ENCODE peak calls at places on chromosomes 7 and 10, in six cellular contexts. F is HCT116; X is stimulated activated CD8-positive, alpha-beta memory T cell treated with anti-CD3 and anti-CD28 coated beads, Interleukin-15, amount 100 ng/mL, for 48 hours; Y is stimulated activated CD4-positive, alpha-beta T cell treated with anti-CD3 and anti-CD28 coated beads, Interleukin-1b, Interleukin-23, amount 100 ng/mL, for 24 hours; C is PC-9; L is OCI-LY7. V is an unnamed sample.

GRCh38 chr7:46759711-46760480 is 822.0 kb downstream of the TNS3 start:
- DNase-seq in C (no peak), F (no peak), L (no peak), X (no peak), Y (no peak), V (no peak)

GRCh38 chr7:169165-169853 is 23.1 kb upstream of the FAM20C start:
- DNase-seq in F (no peak), Y (no peak), C (no peak), X (no peak), L (no peak), V (no peak)

GRCh38 chr10:5547934-5548660 is 23.3 kb downstream of the CALML3 start:
- DNase-seq in F (peak), C (peak), X (no peak), Y (no peak), L (no peak), V (no peak)

GRCh38 chr7:143492043-143492471 is 14.4 kb downstream of the TAS2R41 start:
- DNase-seq in X (no peak), Y (no peak), F (peak), C (no peak), L (no peak), V (no peak)

GRCh38 chr7:112939589-112940313 is 146.9 kb downstream of the GPR85 start:
- DNase-seq in X (peak), Y (peak), F (peak), L (peak), C (peak), V (peak)

GRCh38 chr10:24249829-24250415 is 41.0 kb downstream of the KIAA1217 start:
- DNase-seq in F (no peak), L (no peak), C (no peak), Y (no peak), X (no peak), V (peak)

GRCh38 chr10:35384265-35384868 is 48.1 kb downstream of the CCNY start:
- DNase-seq in X (no peak), L (no peak), Y (no peak), C (no peak), F (no peak), V (no peak)

GRCh38 chr10:71399946-71400345 is 3.2 kb downstream of the CDH23 start:
- DNase-seq in F (no peak), L (no peak), C (no peak), X (no peak), Y (no peak), V (no peak)

GRCh38 chr7:155798673-155799439 is 13.4 kb downstream of the SHH start:
- DNase-seq in L (no peak), F (no peak), X (no peak), Y (no peak), C (no peak), V (no peak)

GRCh38 chr10:93816123-93816747 is 58.5 kb downstream of the LGI1 start:
- DNase-seq in L (peak), C (peak), X (no peak), Y (peak), F (peak), V (peak)

GRCh38 chr7:132045481-132045980 is 489.1 kb upstream of the PODXL start:
- DNase-seq in X (no peak), Y (no peak), C (no peak), F (no peak), L (no peak), V (no peak)

GRCh38 chr10:71520042-71520441 is 123.3 kb downstream of the CDH23 start:
- DNase-seq in X (no peak), Y (no peak), L (no peak), F (no peak), C (no peak), V (no peak)

GRCh38 chr7:147023390-147023914 is 906.9 kb downstream of the CNTNAP2 start:
- DNase-seq in C (no peak), Y (no peak), F (no peak), L (no peak), X (no peak), V (no peak)

GRCh38 chr10:3132036-3133025 is 40.3 kb downstream of the PITRM1 start:
- DNase-seq in C (no peak), X (no peak), F (no peak), Y (no peak), L (no peak), V (no peak)

GRCh38 chr7:155428171-155428834 is 29.6 kb upstream of the EN2 start:
- DNase-seq in F (no peak), C (no peak), X (no peak), Y (no peak), L (no peak), V (no peak)

GRCh38 chr10:26737730-26738129 is 40.2 kb downstream of the PDSS1 start:
- DNase-seq in Y (no peak), C (no peak), F (no peak), X (no peak), L (peak), V (no peak)

GRCh38 chr10:58696736-58697135 is 184.1 kb downstream of the BICC1 start:
- DNase-seq in L (no peak), F (no peak), X (no peak), Y (no peak), C (no peak), V (no peak)

GRCh38 chr10:86591436-86591835 is 62.9 kb upstream of the OPN4 start:
- DNase-seq in X (no peak), C (no peak), Y (no peak), F (no peak), L (no peak), V (no peak)

GRCh38 chr10:132520147-132520811 is 17.3 kb upstream of the INPP5A start:
- DNase-seq in X (no peak), L (no peak), F (no peak), C (no peak), Y (no peak), V (peak)

GRCh38 chr10:8998751-8999150 is 944.3 kb downstream of the GATA3 start:
- DNase-seq in F (no peak), L (no peak), X (no peak), Y (no peak), C (no peak), V (no peak)

GRCh38 chr7:47216439-47216838 is 365.5 kb downstream of the TNS3 start:
- DNase-seq in C (no peak), L (no peak), Y (no peak), X (no peak), F (no peak), V (no peak)

GRCh38 chr10:115660391-115660790 is 567.2 kb downstream of the ATRNL1 start:
- DNase-seq in X (no peak), F (no peak), L (no peak), Y (no peak), C (no peak), V (no peak)

GRCh38 chr10:127035827-127036226 is 130.6 kb downstream of the DOCK1 start:
- DNase-seq in X (no peak), Y (no peak), F (no peak), L (no peak), C (no peak), V (peak)

GRCh38 chr7:139995034-139995915 is 67.5 kb downstream of the PARP12 start:
- DNase-seq in F (no peak), X (no peak), Y (no peak), C (no peak), L (no peak), V (peak)

GRCh38 chr7:112207106-112207592 is 654 bp downstream of the ZNF277 start:
- DNase-seq in X (no peak), C (no peak), Y (no peak), F (no peak), L (peak), V (peak)

GRCh38 chr7:155257482-155258232 is 40.0 kb upstream of the INSIG1 start:
- DNase-seq in X (no peak), F (no peak), C (peak), Y (no peak), L (no peak), V (peak)

GRCh38 chr7:44881610-44882009 is 3.7 kb downstream of the PURB start:
- DNase-seq in C (no peak), L (no peak), X (no peak), F (no peak), Y (no peak), V (no peak)

GRCh38 chr7:98777051-98777450 is 92.8 kb downstream of the TMEM130 start:
- DNase-seq in L (no peak), C (no peak), Y (no peak), X (no peak), F (no peak), V (peak)

GRCh38 chr7:70698219-70698832 is 433.6 kb upstream of the GALNT17 start:
- DNase-seq in C (no peak), L (peak), X (no peak), F (no peak), Y (no peak), V (peak)

GRCh38 chr10:25498645-25499044 is 323.8 kb downstream of the GPR158 start:
- DNase-seq in X (no peak), C (peak), Y (no peak), F (no peak), L (no peak), V (no peak)

GRCh38 chr7:138126928-138127327 is 50.7 kb downstream of the AKR1D1 start:
- DNase-seq in F (no peak), X (no peak), C (no peak), L (no peak), Y (no peak), V (no peak)